ENCODE peak calls at places on chromosomes 3 and 15, in seven cellular contexts. One of them, this sample, is unnamed.
A peak's percentile ranks its signal among the peaks of the same experiment; 100 is the strongest.

GRCh38 chr3:59759298-59760169 is 709.7 kb upstream of the CFAP20DC start:
- DNase-seq in mesothelial cell of epicardium: no peak
- DNase-seq in naive thymus-derived CD4-positive, alpha-beta T cell: no peak
- DNase-seq in activated naive CD4-positive, alpha-beta T cell treated with anti-CD3 and anti-CD28 coated beads for 36 hours: peak; percentile 55
- DNase-seq in HL-60: no peak
- DNase-seq in thyroid gland: no peak
- DNase-seq in heart left ventricle: no peak
- DNase-seq in this sample: no peak

GRCh38 chr15:49902791-49903481 is 216.1 kb downstream of the ATP8B4 start:
- DNase-seq in naive thymus-derived CD4-positive, alpha-beta T cell: no peak
- DNase-seq in thyroid gland: no peak
- DNase-seq in activated naive CD4-positive, alpha-beta T cell treated with anti-CD3 and anti-CD28 coated beads for 36 hours: no peak
- DNase-seq in heart left ventricle: no peak
- DNase-seq in HL-60: no peak
- DNase-seq in mesothelial cell of epicardium: no peak
- DNase-seq in this sample: no peak

GRCh38 chr15:41911691-41912345 is 18.0 kb upstream of the SPTBN5 start:
- DNase-seq in thyroid gland: no peak
- DNase-seq in activated naive CD4-positive, alpha-beta T cell treated with anti-CD3 and anti-CD28 coated beads for 36 hours: no peak
- DNase-seq in HL-60: no peak
- DNase-seq in naive thymus-derived CD4-positive, alpha-beta T cell: no peak
- DNase-seq in heart left ventricle: peak; percentile 27
- DNase-seq in mesothelial cell of epicardium: no peak
- DNase-seq in this sample: no peak

GRCh38 chr15:70257047-70257446 is 159.3 kb upstream of the TLE3 start:
- DNase-seq in naive thymus-derived CD4-positive, alpha-beta T cell: no peak
- DNase-seq in mesothelial cell of epicardium: no peak
- DNase-seq in activated naive CD4-positive, alpha-beta T cell treated with anti-CD3 and anti-CD28 coated beads for 36 hours: no peak
- DNase-seq in heart left ventricle: no peak
- DNase-seq in HL-60: no peak
- DNase-seq in thyroid gland: no peak
- DNase-seq in this sample: no peak

GRCh38 chr15:29822685-29823459 is 604 bp upstream of the TJP1 start:
- DNase-seq in thyroid gland: peak; percentile 69
- DNase-seq in activated naive CD4-positive, alpha-beta T cell treated with anti-CD3 and anti-CD28 coated beads for 36 hours: peak; percentile 7
- DNase-seq in heart left ventricle: peak; percentile 79
- DNase-seq in naive thymus-derived CD4-positive, alpha-beta T cell: no peak
- DNase-seq in HL-60: no peak
- DNase-seq in mesothelial cell of epicardium: peak; percentile 31
- DNase-seq in this sample: no peak

GRCh38 chr3:169186596-169186995 is 476.9 kb downstream of the MECOM start:
- DNase-seq in activated naive CD4-positive, alpha-beta T cell treated with anti-CD3 and anti-CD28 coated beads for 36 hours: no peak
- DNase-seq in heart left ventricle: no peak
- DNase-seq in thyroid gland: no peak
- DNase-seq in naive thymus-derived CD4-positive, alpha-beta T cell: no peak
- DNase-seq in mesothelial cell of epicardium: no peak
- DNase-seq in HL-60: no peak
- DNase-seq in this sample: no peak

GRCh38 chr3:40310690-40311089 is 1.2 kb downstream of the EIF1B start:
- DNase-seq in heart left ventricle: no peak
- DNase-seq in HL-60: no peak
- DNase-seq in activated naive CD4-positive, alpha-beta T cell treated with anti-CD3 and anti-CD28 coated beads for 36 hours: peak; percentile 18
- DNase-seq in naive thymus-derived CD4-positive, alpha-beta T cell: no peak
- DNase-seq in mesothelial cell of epicardium: no peak
- DNase-seq in thyroid gland: no peak
- DNase-seq in this sample: no peak

GRCh38 chr3:174146008-174146407 is 713.1 kb upstream of the NAALADL2 start:
- DNase-seq in thyroid gland: no peak
- DNase-seq in heart left ventricle: no peak
- DNase-seq in mesothelial cell of epicardium: no peak
- DNase-seq in activated naive CD4-positive, alpha-beta T cell treated with anti-CD3 and anti-CD28 coated beads for 36 hours: no peak
- DNase-seq in naive thymus-derived CD4-positive, alpha-beta T cell: no peak
- DNase-seq in HL-60: no peak
- DNase-seq in this sample: no peak

GRCh38 chr15:69657626-69658025 is 205.0 kb downstream of the RPLP1 start:
- DNase-seq in thyroid gland: no peak
- DNase-seq in mesothelial cell of epicardium: no peak
- DNase-seq in heart left ventricle: no peak
- DNase-seq in naive thymus-derived CD4-positive, alpha-beta T cell: no peak
- DNase-seq in activated naive CD4-positive, alpha-beta T cell treated with anti-CD3 and anti-CD28 coated beads for 36 hours: no peak
- DNase-seq in HL-60: no peak
- DNase-seq in this sample: no peak

GRCh38 chr3:174116421-174116820 is 718.9 kb downstream of the NLGN1 start:
- DNase-seq in activated naive CD4-positive, alpha-beta T cell treated with anti-CD3 and anti-CD28 coated beads for 36 hours: no peak
- DNase-seq in thyroid gland: no peak
- DNase-seq in mesothelial cell of epicardium: no peak
- DNase-seq in HL-60: no peak
- DNase-seq in naive thymus-derived CD4-positive, alpha-beta T cell: no peak
- DNase-seq in heart left ventricle: no peak
- DNase-seq in this sample: no peak

GRCh38 chr15:41838400-41838897 is at the start of gene PLA2G4B:
- DNase-seq in naive thymus-derived CD4-positive, alpha-beta T cell: no peak
- DNase-seq in heart left ventricle: no peak
- DNase-seq in mesothelial cell of epicardium: no peak
- DNase-seq in HL-60: no peak
- DNase-seq in thyroid gland: peak; percentile 93
- DNase-seq in activated naive CD4-positive, alpha-beta T cell treated with anti-CD3 and anti-CD28 coated beads for 36 hours: no peak
- DNase-seq in this sample: no peak

GRCh38 chr3:186110975-186111974 is 2.4 kb upstream of the ETV5 start:
- DNase-seq in naive thymus-derived CD4-positive, alpha-beta T cell: no peak
- DNase-seq in thyroid gland: no peak
- DNase-seq in HL-60: no peak
- DNase-seq in heart left ventricle: peak; percentile 38
- DNase-seq in activated naive CD4-positive, alpha-beta T cell treated with anti-CD3 and anti-CD28 coated beads for 36 hours: no peak
- DNase-seq in mesothelial cell of epicardium: no peak
- DNase-seq in this sample: peak; percentile 57

GRCh38 chr15:69194854-69195253 is 34.4 kb downstream of the GLCE start:
- DNase-seq in naive thymus-derived CD4-positive, alpha-beta T cell: no peak
- DNase-seq in thyroid gland: no peak
- DNase-seq in heart left ventricle: no peak
- DNase-seq in mesothelial cell of epicardium: no peak
- DNase-seq in activated naive CD4-positive, alpha-beta T cell treated with anti-CD3 and anti-CD28 coated beads for 36 hours: no peak
- DNase-seq in HL-60: no peak
- DNase-seq in this sample: no peak

GRCh38 chr15:47293763-47294162 is 423.5 kb upstream of the SEMA6D start:
- DNase-seq in thyroid gland: peak; percentile 84
- DNase-seq in activated naive CD4-positive, alpha-beta T cell treated with anti-CD3 and anti-CD28 coated beads for 36 hours: no peak
- DNase-seq in HL-60: no peak
- DNase-seq in mesothelial cell of epicardium: no peak
- DNase-seq in heart left ventricle: peak; percentile 73
- DNase-seq in naive thymus-derived CD4-positive, alpha-beta T cell: no peak
- DNase-seq in this sample: no peak

GRCh38 chr15:101296418-101297405 is 1.7 kb upstream of the SNRPA1 start:
- DNase-seq in heart left ventricle: no peak
- DNase-seq in activated naive CD4-positive, alpha-beta T cell treated with anti-CD3 and anti-CD28 coated beads for 36 hours: no peak
- DNase-seq in thyroid gland: no peak
- DNase-seq in naive thymus-derived CD4-positive, alpha-beta T cell: no peak
- DNase-seq in mesothelial cell of epicardium: no peak
- DNase-seq in HL-60: no peak
- DNase-seq in this sample: no peak

GRCh38 chr3:23992051-23992628 is 47.1 kb downstream of the NR1D2 start:
- DNase-seq in thyroid gland: no peak
- DNase-seq in mesothelial cell of epicardium: no peak
- DNase-seq in activated naive CD4-positive, alpha-beta T cell treated with anti-CD3 and anti-CD28 coated beads for 36 hours: no peak
- DNase-seq in naive thymus-derived CD4-positive, alpha-beta T cell: no peak
- DNase-seq in HL-60: no peak
- DNase-seq in heart left ventricle: no peak
- DNase-seq in this sample: no peak

GRCh38 chr3:14303336-14304100 is 98.9 kb upstream of the SLC6A6 start:
- DNase-seq in naive thymus-derived CD4-positive, alpha-beta T cell: no peak
- DNase-seq in HL-60: no peak
- DNase-seq in mesothelial cell of epicardium: no peak
- DNase-seq in thyroid gland: no peak
- DNase-seq in activated naive CD4-positive, alpha-beta T cell treated with anti-CD3 and anti-CD28 coated beads for 36 hours: no peak
- DNase-seq in heart left ventricle: no peak
- DNase-seq in this sample: no peak

GRCh38 chr15:63672369-63672768 is 75.2 kb downstream of the FBXL22 start:
- DNase-seq in naive thymus-derived CD4-positive, alpha-beta T cell: no peak
- DNase-seq in thyroid gland: no peak
- DNase-seq in heart left ventricle: no peak
- DNase-seq in activated naive CD4-positive, alpha-beta T cell treated with anti-CD3 and anti-CD28 coated beads for 36 hours: no peak
- DNase-seq in HL-60: no peak
- DNase-seq in mesothelial cell of epicardium: no peak
- DNase-seq in this sample: no peak

GRCh38 chr3:71488882-71489281 is 94.6 kb downstream of the FOXP1 start:
- DNase-seq in activated naive CD4-positive, alpha-beta T cell treated with anti-CD3 and anti-CD28 coated beads for 36 hours: no peak
- DNase-seq in naive thymus-derived CD4-positive, alpha-beta T cell: no peak
- DNase-seq in HL-60: no peak
- DNase-seq in mesothelial cell of epicardium: no peak
- DNase-seq in heart left ventricle: no peak
- DNase-seq in thyroid gland: no peak
- DNase-seq in this sample: no peak

GRCh38 chr3:184295771-184296170 is 3.3 kb upstream of the PSMD2 start:
- DNase-seq in mesothelial cell of epicardium: no peak
- DNase-seq in naive thymus-derived CD4-positive, alpha-beta T cell: no peak
- DNase-seq in HL-60: no peak
- DNase-seq in heart left ventricle: no peak
- DNase-seq in activated naive CD4-positive, alpha-beta T cell treated with anti-CD3 and anti-CD28 coated beads for 36 hours: no peak
- DNase-seq in thyroid gland: no peak
- DNase-seq in this sample: no peak

GRCh38 chr3:149340310-149340933 is 7.0 kb upstream of the TM4SF18 start:
- DNase-seq in naive thymus-derived CD4-positive, alpha-beta T cell: no peak
- DNase-seq in heart left ventricle: peak; percentile 24
- DNase-seq in activated naive CD4-positive, alpha-beta T cell treated with anti-CD3 and anti-CD28 coated beads for 36 hours: no peak
- DNase-seq in HL-60: no peak
- DNase-seq in mesothelial cell of epicardium: no peak
- DNase-seq in thyroid gland: no peak
- DNase-seq in this sample: no peak